ENCODE peak calls at places on chromosomes 4 and X, in seven cellular contexts. F is fibroblast of lung, U is astrocyte of the spinal cord, A is pancreas, X is cardiac muscle cell, D is A673, P is suprapubic skin. B is an unnamed sample.

GRCh38 chrX:111339212-111339611 is 68.9 kb upstream of the CAPN6 start:
- DNase-seq in F (no peak), U (no peak), A (no peak), X (no peak), D (no peak), P (no peak), B (no peak)

GRCh38 chrX:19740744-19741143 is 146.7 kb downstream of the SH3KBP1 start:
- DNase-seq in F (no peak), U (no peak), A (no peak), X (no peak), D (no peak), P (no peak), B (no peak)

GRCh38 chrX:155767101-155767878 is 113.9 kb upstream of the VAMP7 start:
- DNase-seq in F (peak), U (peak), A (peak), X (peak), D (peak), P (no peak), B (peak)

GRCh38 chr4:82753725-82754410 is 44.7 kb downstream of the SCD5 start:
- DNase-seq in F (no peak), U (no peak), A (no peak), X (no peak), D (peak), P (no peak), B (no peak)

GRCh38 chr4:113276448-113277158 is 227.2 kb downstream of the ANK2 start:
- DNase-seq in F (no peak), U (no peak), A (no peak), X (no peak), D (no peak), P (no peak), B (no peak)

GRCh38 chrX:154138857-154139256 is 5.2 kb upstream of the OPN1LW start:
- DNase-seq in F (no peak), U (no peak), A (no peak), X (no peak), D (no peak), P (no peak), B (no peak)

GRCh38 chrX:84956304-84956703 is 47.4 kb upstream of the APOOL start:
- DNase-seq in F (no peak), U (no peak), A (no peak), X (no peak), D (peak), P (no peak), B (no peak)

GRCh38 chrX:1453390-1453783 is 678 bp upstream of the ASMTL start:
- DNase-seq in F (no peak), U (no peak), A (no peak), X (no peak), D (no peak), P (peak), B (no peak)

GRCh38 chr4:8745036-8745827 is 126.4 kb downstream of the HMX1 start:
- DNase-seq in F (no peak), U (no peak), A (no peak), X (no peak), D (no peak), P (peak), B (no peak)

GRCh38 chrX:150982235-150982785 is 825 bp upstream of the HMGB3 start:
- DNase-seq in F (no peak), U (no peak), A (no peak), X (no peak), D (no peak), P (no peak), B (no peak)

GRCh38 chr4:125316391-125316780 is 1.6 kb downstream of the FAT4 start:
- DNase-seq in F (no peak), U (no peak), A (no peak), X (peak), D (peak), P (no peak), B (peak)

GRCh38 chrX:40471965-40472648 is 108.7 kb upstream of the ATP6AP2 start:
- DNase-seq in F (peak), U (peak), A (peak), X (peak), D (peak), P (no peak), B (peak)

GRCh38 chr4:29066856-29067255 is 1653.3 kb upstream of the PCDH7 start:
- DNase-seq in F (peak), U (no peak), A (no peak), X (no peak), D (no peak), P (no peak), B (no peak)

GRCh38 chr4:113445286-113445685 is 316.3 kb downstream of the CAMK2D start:
- DNase-seq in F (peak), U (peak), A (no peak), X (peak), D (peak), P (no peak), B (no peak)

GRCh38 chrX:2500681-2501151 is at the start of the genes DHRSX and ZBED1:
- DNase-seq in F (peak), U (no peak), A (peak), X (peak), D (peak), P (no peak), B (peak)

GRCh38 chrX:2500091-2500680 is 590 bp downstream of the DHRSX start:
- DNase-seq in F (peak), U (peak), A (no peak), X (peak), D (no peak), P (no peak), B (no peak)

GRCh38 chrX:2497961-2498780 is 2.6 kb downstream of the DHRSX start:
- DNase-seq in F (peak), U (peak), A (peak), X (peak), D (no peak), P (no peak), B (peak)

GRCh38 chrX:2498781-2499302 is 1.9 kb downstream of the DHRSX start:
- DNase-seq in F (peak), U (peak), A (no peak), X (peak), D (peak), P (no peak), B (peak)

GRCh38 chrX:2499507-2499906 is 1.3 kb downstream of the DHRSX start:
- DNase-seq in F (no peak), U (no peak), A (no peak), X (no peak), D (no peak), P (no peak), B (no peak)
- H3K4me3 ChIP-seq in F (peak), U (peak), A (peak), X (peak), D (peak), P (peak), B (peak)

DNA sequence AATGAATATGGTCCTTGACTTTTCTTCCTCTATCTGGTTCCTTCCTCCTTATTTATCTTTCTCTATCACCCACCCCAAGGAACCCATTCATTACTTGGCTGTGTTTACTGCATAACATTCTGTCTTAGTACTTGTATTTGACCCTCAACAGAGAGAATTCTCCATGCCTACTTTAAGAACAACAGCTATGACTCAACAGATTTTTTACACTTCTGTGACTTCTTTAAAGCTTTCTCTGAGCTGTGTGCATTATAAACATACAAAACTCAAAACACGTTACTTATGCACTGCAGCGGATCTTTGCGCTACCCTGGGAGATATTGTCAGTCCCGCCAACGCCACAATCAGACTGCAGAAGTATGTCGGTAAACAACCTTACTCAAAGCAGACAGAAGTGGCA is 35.2 kb downstream of the PRKX start:
- DNase-seq in F (peak), U (peak), A (no peak), X (no peak), D (peak), P (no peak), B (no peak)
- H3K4me3 ChIP-seq in F (no peak), U (no peak), A (no peak), X (no peak), D (no peak), P (no peak), B (no peak)

GRCh38 chr4:70993181-70994068 is at the start of gene DCK:
- DNase-seq in F (peak), U (peak), A (peak), X (peak), D (peak), P (peak), B (peak)

GRCh38 chr4:70994069-70994366 is 569 bp downstream of the DCK start:
- DNase-seq in F (no peak), U (no peak), A (no peak), X (no peak), D (no peak), P (no peak), B (no peak)

GRCh38 chr4:70994387-70995099 is 1.1 kb downstream of the DCK start:
- DNase-seq in F (no peak), U (no peak), A (no peak), X (no peak), D (peak), P (no peak), B (no peak)

GRCh38 chr4:70991596-70991995 is 1.9 kb upstream of the DCK start:
- DNase-seq in F (no peak), U (no peak), A (no peak), X (no peak), D (no peak), P (no peak), B (no peak)

GRCh38 chr4:70992354-70992753 is 1.1 kb upstream of the DCK start:
- DNase-seq in F (no peak), U (no peak), A (peak), X (no peak), D (no peak), P (no peak), B (peak)
- H3K4me3 ChIP-seq in F (no peak), U (no peak), A (peak), X (no peak), D (peak), P (peak), B (peak)

DNA sequence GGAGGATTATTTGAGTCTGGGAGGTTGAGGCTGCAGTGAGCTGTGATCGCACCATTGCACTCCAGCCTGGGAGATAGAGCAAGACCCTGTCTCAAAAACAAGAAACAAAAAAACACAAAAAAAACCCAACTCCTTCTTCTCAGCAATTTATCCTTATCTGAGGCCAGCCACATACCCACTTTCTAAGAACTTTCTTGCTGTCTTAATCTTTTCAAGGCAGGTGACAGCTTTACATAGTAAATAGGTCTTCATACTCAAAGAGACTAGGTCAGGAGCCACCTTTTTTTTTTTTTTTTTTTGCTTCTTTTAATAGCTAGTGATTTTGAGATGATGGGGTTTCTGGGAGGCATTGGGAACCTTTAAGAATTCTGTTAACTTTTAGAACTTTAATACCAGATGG is 26.1 kb upstream of the ZCCHC13 start:
- DNase-seq in F (no peak), U (no peak), A (no peak), X (no peak), D (no peak), P (no peak), B (no peak)
- H3K4me3 ChIP-seq in F (no peak), U (no peak), A (no peak), X (no peak), D (no peak), P (no peak), B (no peak)

GRCh38 chr4:71941001-71941400 is 90.8 kb upstream of the NPFFR2 start:
- DNase-seq in F (peak), U (no peak), A (no peak), X (peak), D (peak), P (no peak), B (peak)

GRCh38 chr4:71944956-71945355 is 86.8 kb upstream of the NPFFR2 start:
- DNase-seq in F (peak), U (peak), A (no peak), X (peak), D (peak), P (no peak), B (no peak)

DNA sequence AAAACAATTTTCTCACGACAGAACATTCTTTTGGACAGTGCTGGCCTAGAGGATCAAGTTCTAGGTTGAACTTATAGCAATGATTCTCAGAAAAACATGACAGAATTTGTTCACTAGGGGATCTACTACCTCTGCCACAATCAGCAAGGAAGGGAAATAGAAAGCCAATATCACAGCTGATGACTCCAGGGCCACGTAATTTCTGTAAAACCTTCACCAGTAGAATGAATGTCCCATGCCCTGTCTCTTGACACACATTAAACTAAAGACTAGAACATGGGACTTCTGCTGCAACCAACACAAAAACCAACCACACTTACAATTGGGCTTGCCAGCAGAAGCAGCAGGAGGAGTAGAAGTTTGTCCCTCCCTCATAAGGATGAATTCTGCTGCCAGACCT is 86.0 kb upstream of the NPFFR2 start:
- DNase-seq in F (no peak), U (no peak), A (no peak), X (no peak), D (no peak), P (no peak), B (no peak)
- H3K4me3 ChIP-seq in F (no peak), U (no peak), A (no peak), X (no peak), D (no peak), P (no peak), B (no peak)

DNA sequence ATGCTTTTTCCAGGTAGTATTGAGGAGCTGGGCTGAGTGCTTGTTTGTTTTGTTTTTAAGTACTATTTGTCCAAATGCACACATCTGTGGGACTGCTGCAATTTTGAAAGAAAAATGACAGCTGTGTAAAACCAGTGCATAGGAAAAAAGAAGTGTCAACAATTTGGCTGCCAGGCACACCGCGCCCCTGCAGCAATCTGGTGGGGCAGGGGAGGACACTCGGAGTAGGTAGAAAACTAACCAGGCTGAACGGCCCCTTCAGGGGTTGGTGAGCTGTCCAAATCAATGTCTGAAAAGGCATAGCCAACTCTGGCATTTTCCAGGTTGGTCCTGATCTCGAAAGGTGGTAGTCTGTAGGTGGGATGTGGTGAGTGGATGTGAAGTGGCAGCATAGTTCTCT is 1.1 kb downstream of the LDOC1 start:
- DNase-seq in F (no peak), U (no peak), A (no peak), X (no peak), D (no peak), P (no peak), B (no peak)
- H3K4me3 ChIP-seq in F (peak), U (peak), A (no peak), X (no peak), D (no peak), P (peak), B (peak)

B was measured in HAP-1.